ENCODE peak calls at places on chromosome 13, in ten cellular contexts. One of them, this sample, is unnamed.

GRCh38 chr13:107289540-107289939 is 721.6 kb upstream of the ARGLU1 start:
- DNase-seq in dorsolateral prefrontal cortex: no peak
- DNase-seq in A549: no peak
- DNase-seq in LNCaP clone FGC: no peak
- DNase-seq in heart left ventricle: no peak
- DNase-seq in cardiac fibroblast: no peak
- DNase-seq in naive thymus-derived CD4-positive, alpha-beta T cell: no peak
- DNase-seq in adipocyte: peak
- DNase-seq in fibroblast of pulmonary artery: no peak
- DNase-seq in coronary artery: no peak
- DNase-seq in this sample: no peak

GRCh38 chr13:97125051-97125809 is 96.9 kb upstream of the MBNL2 start:
- DNase-seq in dorsolateral prefrontal cortex: no peak
- DNase-seq in A549: no peak
- DNase-seq in LNCaP clone FGC: no peak
- DNase-seq in heart left ventricle: peak
- DNase-seq in cardiac fibroblast: peak
- DNase-seq in naive thymus-derived CD4-positive, alpha-beta T cell: no peak
- DNase-seq in adipocyte: peak
- DNase-seq in fibroblast of pulmonary artery: peak
- DNase-seq in coronary artery: no peak
- DNase-seq in this sample: peak

GRCh38 chr13:95441326-95441725 is 111.2 kb upstream of the CLDN10 start:
- DNase-seq in dorsolateral prefrontal cortex: no peak
- DNase-seq in A549: no peak
- DNase-seq in LNCaP clone FGC: no peak
- DNase-seq in heart left ventricle: no peak
- DNase-seq in cardiac fibroblast: no peak
- DNase-seq in naive thymus-derived CD4-positive, alpha-beta T cell: no peak
- DNase-seq in adipocyte: no peak
- DNase-seq in fibroblast of pulmonary artery: no peak
- DNase-seq in coronary artery: no peak
- DNase-seq in this sample: no peak

GRCh38 chr13:88622362-88622973 is 951.3 kb downstream of the SLITRK5 start:
- DNase-seq in dorsolateral prefrontal cortex: no peak
- DNase-seq in A549: no peak
- DNase-seq in LNCaP clone FGC: no peak
- DNase-seq in heart left ventricle: no peak
- DNase-seq in cardiac fibroblast: no peak
- DNase-seq in naive thymus-derived CD4-positive, alpha-beta T cell: no peak
- DNase-seq in adipocyte: no peak
- DNase-seq in fibroblast of pulmonary artery: peak
- DNase-seq in coronary artery: no peak
- DNase-seq in this sample: no peak

GRCh38 chr13:81396172-81396571 is 1055.2 kb upstream of the SPRY2 start:
- DNase-seq in dorsolateral prefrontal cortex: no peak
- DNase-seq in A549: no peak
- DNase-seq in LNCaP clone FGC: no peak
- DNase-seq in heart left ventricle: no peak
- DNase-seq in cardiac fibroblast: no peak
- DNase-seq in naive thymus-derived CD4-positive, alpha-beta T cell: no peak
- DNase-seq in adipocyte: no peak
- DNase-seq in fibroblast of pulmonary artery: no peak
- DNase-seq in coronary artery: no peak
- DNase-seq in this sample: no peak

GRCh38 chr13:30866692-30867669 is 39.1 kb upstream of the MEDAG start:
- DNase-seq in dorsolateral prefrontal cortex: no peak
- DNase-seq in A549: no peak
- DNase-seq in LNCaP clone FGC: no peak
- DNase-seq in heart left ventricle: no peak
- DNase-seq in cardiac fibroblast: no peak
- DNase-seq in naive thymus-derived CD4-positive, alpha-beta T cell: no peak
- DNase-seq in adipocyte: no peak
- DNase-seq in fibroblast of pulmonary artery: no peak
- DNase-seq in coronary artery: peak
- DNase-seq in this sample: no peak

GRCh38 chr13:26968431-26969335 is 202.9 kb downstream of the USP12 start:
- DNase-seq in dorsolateral prefrontal cortex: no peak
- DNase-seq in A549: no peak
- DNase-seq in LNCaP clone FGC: no peak
- DNase-seq in heart left ventricle: no peak
- DNase-seq in cardiac fibroblast: no peak
- DNase-seq in naive thymus-derived CD4-positive, alpha-beta T cell: no peak
- DNase-seq in adipocyte: no peak
- DNase-seq in fibroblast of pulmonary artery: no peak
- DNase-seq in coronary artery: no peak
- DNase-seq in this sample: no peak

GRCh38 chr13:30125422-30126073 is 181.8 kb downstream of the KATNAL1 start:
- DNase-seq in dorsolateral prefrontal cortex: no peak
- DNase-seq in A549: peak
- DNase-seq in LNCaP clone FGC: no peak
- DNase-seq in heart left ventricle: no peak
- DNase-seq in cardiac fibroblast: peak
- DNase-seq in naive thymus-derived CD4-positive, alpha-beta T cell: no peak
- DNase-seq in adipocyte: peak
- DNase-seq in fibroblast of pulmonary artery: peak
- DNase-seq in coronary artery: no peak
- DNase-seq in this sample: no peak

GRCh38 chr13:27137759-27138158 is 33.9 kb downstream of the USP12 start:
- DNase-seq in dorsolateral prefrontal cortex: peak
- DNase-seq in A549: no peak
- DNase-seq in LNCaP clone FGC: no peak
- DNase-seq in heart left ventricle: peak
- DNase-seq in cardiac fibroblast: no peak
- DNase-seq in naive thymus-derived CD4-positive, alpha-beta T cell: no peak
- DNase-seq in adipocyte: no peak
- DNase-seq in fibroblast of pulmonary artery: no peak
- DNase-seq in coronary artery: no peak
- DNase-seq in this sample: no peak

GRCh38 chr13:43664700-43665191 is 122.0 kb downstream of the ENOX1 start:
- DNase-seq in dorsolateral prefrontal cortex: no peak
- DNase-seq in A549: no peak
- DNase-seq in LNCaP clone FGC: no peak
- DNase-seq in heart left ventricle: peak
- DNase-seq in cardiac fibroblast: peak
- DNase-seq in naive thymus-derived CD4-positive, alpha-beta T cell: no peak
- DNase-seq in adipocyte: peak
- DNase-seq in fibroblast of pulmonary artery: peak
- DNase-seq in coronary artery: no peak
- DNase-seq in this sample: no peak

GRCh38 chr13:42036711-42037110 is 11.7 kb upstream of the DGKH start:
- DNase-seq in dorsolateral prefrontal cortex: no peak
- DNase-seq in A549: no peak
- DNase-seq in LNCaP clone FGC: no peak
- DNase-seq in heart left ventricle: no peak
- DNase-seq in cardiac fibroblast: no peak
- DNase-seq in naive thymus-derived CD4-positive, alpha-beta T cell: no peak
- DNase-seq in adipocyte: no peak
- DNase-seq in fibroblast of pulmonary artery: no peak
- DNase-seq in coronary artery: no peak
- DNase-seq in this sample: no peak

GRCh38 chr13:96199315-96199714 is 109.4 kb downstream of the HS6ST3 start:
- DNase-seq in dorsolateral prefrontal cortex: no peak
- DNase-seq in A549: no peak
- DNase-seq in LNCaP clone FGC: no peak
- DNase-seq in heart left ventricle: no peak
- DNase-seq in cardiac fibroblast: no peak
- DNase-seq in naive thymus-derived CD4-positive, alpha-beta T cell: no peak
- DNase-seq in adipocyte: no peak
- DNase-seq in fibroblast of pulmonary artery: no peak
- DNase-seq in coronary artery: no peak
- DNase-seq in this sample: no peak

GRCh38 chr13:44972956-44973581 is 16.2 kb downstream of the NUFIP1 start:
- DNase-seq in dorsolateral prefrontal cortex: no peak
- DNase-seq in A549: peak
- DNase-seq in LNCaP clone FGC: no peak
- DNase-seq in heart left ventricle: no peak
- DNase-seq in cardiac fibroblast: peak
- DNase-seq in naive thymus-derived CD4-positive, alpha-beta T cell: no peak
- DNase-seq in adipocyte: peak
- DNase-seq in fibroblast of pulmonary artery: peak
- DNase-seq in coronary artery: no peak
- DNase-seq in this sample: no peak

GRCh38 chr13:21671793-21672680 is 1.2 kb downstream of the FGF9 start:
- DNase-seq in dorsolateral prefrontal cortex: no peak
- DNase-seq in A549: no peak
- DNase-seq in LNCaP clone FGC: no peak
- DNase-seq in heart left ventricle: no peak
- DNase-seq in cardiac fibroblast: no peak
- DNase-seq in naive thymus-derived CD4-positive, alpha-beta T cell: no peak
- DNase-seq in adipocyte: no peak
- DNase-seq in fibroblast of pulmonary artery: no peak
- DNase-seq in coronary artery: no peak
- DNase-seq in this sample: no peak

GRCh38 chr13:90867336-90867683 is 480.2 kb upstream of the MIR17HG start:
- DNase-seq in dorsolateral prefrontal cortex: no peak
- DNase-seq in A549: peak
- DNase-seq in LNCaP clone FGC: peak
- DNase-seq in heart left ventricle: peak
- DNase-seq in cardiac fibroblast: peak
- DNase-seq in naive thymus-derived CD4-positive, alpha-beta T cell: no peak
- DNase-seq in adipocyte: peak
- DNase-seq in fibroblast of pulmonary artery: peak
- DNase-seq in coronary artery: no peak
- DNase-seq in this sample: peak

GRCh38 chr13:95707035-95707434 is 30.1 kb downstream of the DNAJC3 start:
- DNase-seq in dorsolateral prefrontal cortex: no peak
- DNase-seq in A549: no peak
- DNase-seq in LNCaP clone FGC: no peak
- DNase-seq in heart left ventricle: no peak
- DNase-seq in cardiac fibroblast: no peak
- DNase-seq in naive thymus-derived CD4-positive, alpha-beta T cell: no peak
- DNase-seq in adipocyte: no peak
- DNase-seq in fibroblast of pulmonary artery: no peak
- DNase-seq in coronary artery: no peak
- DNase-seq in this sample: no peak

GRCh38 chr13:95500136-95500718 is 52.3 kb upstream of the CLDN10 start:
- DNase-seq in dorsolateral prefrontal cortex: no peak
- DNase-seq in A549: no peak
- DNase-seq in LNCaP clone FGC: no peak
- DNase-seq in heart left ventricle: no peak
- DNase-seq in cardiac fibroblast: no peak
- DNase-seq in naive thymus-derived CD4-positive, alpha-beta T cell: no peak
- DNase-seq in adipocyte: peak
- DNase-seq in fibroblast of pulmonary artery: no peak
- DNase-seq in coronary artery: no peak
- DNase-seq in this sample: no peak

DNA sequence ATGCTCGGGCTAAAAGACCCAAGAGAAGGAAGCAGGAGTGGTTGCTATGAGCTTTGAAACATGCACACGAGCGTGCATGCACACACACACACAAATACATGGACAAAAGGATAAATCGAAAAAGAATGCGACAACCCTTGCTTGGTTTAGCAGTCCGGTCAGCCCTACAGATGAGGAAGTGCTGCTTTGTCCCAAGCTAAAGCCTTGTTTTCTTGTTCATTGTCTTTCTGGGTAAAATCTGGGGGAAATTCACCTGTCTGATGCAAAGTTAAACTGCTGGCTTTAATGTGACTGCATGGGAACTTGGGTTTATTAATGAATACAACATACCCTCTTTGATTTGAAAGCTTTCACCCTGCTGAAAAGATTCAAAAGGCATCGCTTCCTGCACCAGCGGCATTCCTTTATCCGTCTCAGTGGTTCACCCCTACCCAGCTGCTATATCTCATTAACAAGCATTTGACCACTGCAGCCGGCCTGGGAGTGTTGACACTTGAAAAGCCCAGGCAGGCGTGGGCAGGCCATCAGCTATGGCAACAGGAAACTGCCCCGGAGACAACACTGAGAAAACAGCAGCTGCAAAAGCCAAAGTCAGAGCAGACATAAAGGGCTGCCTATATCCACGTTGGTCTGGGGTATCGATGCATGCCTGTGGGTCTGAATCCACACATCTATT is 301.7 kb downstream of the NDFIP2 start:
- DNase-seq in dorsolateral prefrontal cortex: peak
- DNase-seq in A549: no peak
- DNase-seq in LNCaP clone FGC: no peak
- DNase-seq in heart left ventricle: peak
- DNase-seq in cardiac fibroblast: peak
- DNase-seq in naive thymus-derived CD4-positive, alpha-beta T cell: no peak
- DNase-seq in adipocyte: no peak
- DNase-seq in fibroblast of pulmonary artery: peak
- DNase-seq in coronary artery: no peak
- DNase-seq in this sample: no peak
- H3K4me3 ChIP-seq in dorsolateral prefrontal cortex: no peak
- H3K4me3 ChIP-seq in A549: no peak
- H3K4me3 ChIP-seq in LNCaP clone FGC: no peak
- H3K4me3 ChIP-seq in heart left ventricle: peak
- H3K4me3 ChIP-seq in cardiac fibroblast: no peak
- H3K4me3 ChIP-seq in naive thymus-derived CD4-positive, alpha-beta T cell: no peak
- H3K4me3 ChIP-seq in adipocyte: no peak
- H3K4me3 ChIP-seq in fibroblast of pulmonary artery: no peak
- H3K4me3 ChIP-seq in coronary artery: no peak
- H3K4me3 ChIP-seq in this sample: no peak

DNA sequence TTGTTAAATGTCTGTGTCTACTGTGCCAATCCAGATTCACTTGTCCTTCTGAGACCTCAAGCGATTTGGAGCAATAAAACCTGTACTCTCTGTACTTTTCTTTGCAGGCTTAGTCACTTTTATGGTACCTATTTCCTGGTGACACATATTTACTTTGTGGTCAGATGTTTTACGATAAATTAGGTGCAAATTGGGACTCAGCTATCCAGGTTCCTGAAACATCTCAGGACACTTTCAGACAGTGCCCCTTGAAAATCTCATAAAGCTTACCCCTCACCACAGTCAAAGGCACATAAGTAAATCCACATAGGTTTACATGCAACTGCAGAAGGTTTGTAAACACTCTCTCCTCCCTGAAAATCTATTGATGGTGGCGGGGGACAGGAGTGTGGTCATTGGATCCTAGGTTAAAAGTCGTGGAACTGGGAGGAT is 438.8 kb downstream of the EFNB2 start:
- DNase-seq in dorsolateral prefrontal cortex: no peak
- DNase-seq in A549: peak
- DNase-seq in LNCaP clone FGC: peak
- DNase-seq in heart left ventricle: no peak
- DNase-seq in cardiac fibroblast: no peak
- DNase-seq in naive thymus-derived CD4-positive, alpha-beta T cell: no peak
- DNase-seq in adipocyte: no peak
- DNase-seq in fibroblast of pulmonary artery: no peak
- DNase-seq in coronary artery: no peak
- DNase-seq in this sample: no peak
- H3K4me3 ChIP-seq in dorsolateral prefrontal cortex: no peak
- H3K4me3 ChIP-seq in A549: no peak
- H3K4me3 ChIP-seq in LNCaP clone FGC: no peak
- H3K4me3 ChIP-seq in heart left ventricle: no peak
- H3K4me3 ChIP-seq in cardiac fibroblast: no peak
- H3K4me3 ChIP-seq in naive thymus-derived CD4-positive, alpha-beta T cell: no peak
- H3K4me3 ChIP-seq in adipocyte: no peak
- H3K4me3 ChIP-seq in fibroblast of pulmonary artery: no peak
- H3K4me3 ChIP-seq in coronary artery: no peak
- H3K4me3 ChIP-seq in this sample: no peak

GRCh38 chr13:20231839-20232555 is at the start of gene GJB6:
- DNase-seq in dorsolateral prefrontal cortex: no peak
- DNase-seq in A549: no peak
- DNase-seq in LNCaP clone FGC: no peak
- DNase-seq in heart left ventricle: no peak
- DNase-seq in cardiac fibroblast: no peak
- DNase-seq in naive thymus-derived CD4-positive, alpha-beta T cell: peak
- DNase-seq in adipocyte: no peak
- DNase-seq in fibroblast of pulmonary artery: no peak
- DNase-seq in coronary artery: no peak
- DNase-seq in this sample: no peak
- H3K4me3 ChIP-seq in dorsolateral prefrontal cortex: peak
- H3K4me3 ChIP-seq in A549: peak
- H3K4me3 ChIP-seq in LNCaP clone FGC: peak
- H3K4me3 ChIP-seq in heart left ventricle: peak
- H3K4me3 ChIP-seq in cardiac fibroblast: no peak
- H3K4me3 ChIP-seq in naive thymus-derived CD4-positive, alpha-beta T cell: peak
- H3K4me3 ChIP-seq in adipocyte: no peak
- H3K4me3 ChIP-seq in fibroblast of pulmonary artery: no peak
- H3K4me3 ChIP-seq in coronary artery: peak
- H3K4me3 ChIP-seq in this sample: peak

GRCh38 chr13:112062047-112062618 is 4.8 kb upstream of the SOX1 start:
- DNase-seq in dorsolateral prefrontal cortex: no peak
- DNase-seq in A549: no peak
- DNase-seq in LNCaP clone FGC: no peak
- DNase-seq in heart left ventricle: no peak
- DNase-seq in cardiac fibroblast: no peak
- DNase-seq in naive thymus-derived CD4-positive, alpha-beta T cell: no peak
- DNase-seq in adipocyte: no peak
- DNase-seq in fibroblast of pulmonary artery: no peak
- DNase-seq in coronary artery: no peak
- DNase-seq in this sample: no peak
- H3K4me3 ChIP-seq in dorsolateral prefrontal cortex: peak
- H3K4me3 ChIP-seq in A549: no peak
- H3K4me3 ChIP-seq in LNCaP clone FGC: no peak
- H3K4me3 ChIP-seq in heart left ventricle: no peak
- H3K4me3 ChIP-seq in cardiac fibroblast: no peak
- H3K4me3 ChIP-seq in naive thymus-derived CD4-positive, alpha-beta T cell: no peak
- H3K4me3 ChIP-seq in adipocyte: no peak
- H3K4me3 ChIP-seq in fibroblast of pulmonary artery: no peak
- H3K4me3 ChIP-seq in coronary artery: no peak
- H3K4me3 ChIP-seq in this sample: no peak

This sample was measured in suprapubic skin.